ENCODE peak calls at places on chromosome 10, in ten cellular contexts. S, H, J, F, B, W, M, A, T and O are unnamed samples.

GRCh38 chr10:44862006-44862751 is 49.0 kb upstream of the TMEM72 start:
- DNase-seq in S (no peak), A (no peak), J (no peak), F (no peak), H (no peak), M (no peak), W (no peak), T (no peak), B (no peak), O (no peak)

GRCh38 chr10:71975891-71976725 is 11.9 kb downstream of the CHST3 start:
- DNase-seq in H (no peak), M (peak), A (peak), W (no peak), B (peak), S (no peak), J (no peak), F (peak), T (no peak), O (no peak)

GRCh38 chr10:533611-534566 is 155.6 kb downstream of the DIP2C start:
- DNase-seq in B (no peak), S (no peak), A (no peak), M (no peak), T (no peak), F (no peak), J (no peak), H (no peak), W (no peak), O (no peak)

GRCh38 chr10:117946525-117947070 is 100.1 kb downstream of the RAB11FIP2 start:
- DNase-seq in S (no peak), W (no peak), M (no peak), B (peak), H (peak), T (no peak), A (no peak), J (no peak), F (peak), O (no peak)

GRCh38 chr10:96473866-96474265 is 39.9 kb downstream of the TLL2 start:
- DNase-seq in J (no peak), T (no peak), F (no peak), A (no peak), B (no peak), W (no peak), H (no peak), M (no peak), S (no peak), O (no peak)

GRCh38 chr10:88897019-88897853 is 17.2 kb downstream of the STAMBPL1 start:
- DNase-seq in H (no peak), T (peak), S (no peak), F (no peak), W (no peak), A (no peak), B (no peak), M (no peak), J (no peak), O (peak)

GRCh38 chr10:65571011-65571570 is 1354.7 kb upstream of the LRRTM3 start:
- DNase-seq in J (no peak), H (no peak), W (no peak), M (no peak), S (no peak), F (peak), A (no peak), T (no peak), B (peak), O (no peak)

GRCh38 chr10:77892021-77892739 is 34.4 kb downstream of the DLG5 start:
- DNase-seq in B (no peak), F (no peak), S (no peak), M (no peak), J (no peak), T (no peak), H (no peak), A (no peak), W (no peak), O (no peak)

GRCh38 chr10:79375321-79376077 is 28.2 kb downstream of the PPIF start:
- DNase-seq in F (peak), A (peak), H (no peak), S (peak), J (no peak), B (peak), T (no peak), W (peak), M (no peak), O (no peak)

GRCh38 chr10:1903982-1904381 is 166.7 kb upstream of the ADARB2 start:
- DNase-seq in H (no peak), S (no peak), M (no peak), F (no peak), W (no peak), A (no peak), B (no peak), T (no peak), J (no peak), O (no peak)

GRCh38 chr10:1738950-1739349 is 1.6 kb upstream of the ADARB2 start:
- DNase-seq in M (no peak), F (no peak), H (no peak), S (no peak), B (no peak), J (no peak), W (no peak), A (no peak), T (no peak), O (no peak)

GRCh38 chr10:44387853-44388251 is 3.0 kb upstream of the CXCL12 start:
- DNase-seq in W (no peak), J (no peak), T (no peak), A (peak), B (no peak), H (no peak), M (no peak), S (no peak), F (no peak), O (peak)

GRCh38 chr10:55628260-55628701 is 732.8 kb downstream of the ZWINT start:
- DNase-seq in M (no peak), B (no peak), T (no peak), W (no peak), F (no peak), S (no peak), H (no peak), A (peak), J (no peak), O (no peak)

GRCh38 chr10:120732643-120733313 is 118.4 kb upstream of the WDR11 start:
- DNase-seq in B (peak), A (no peak), H (no peak), M (no peak), J (no peak), S (no peak), W (no peak), T (no peak), F (no peak), O (no peak)

GRCh38 chr10:47370015-47370767 is 13.9 kb downstream of the ZNF488 start:
- DNase-seq in T (no peak), W (no peak), M (no peak), H (no peak), J (no peak), B (no peak), S (peak), F (no peak), A (no peak), O (no peak)

GRCh38 chr10:61024801-61025201 is 80.8 kb upstream of the RHOBTB1 start:
- DNase-seq in H (no peak), W (no peak), M (peak), B (no peak), A (no peak), J (no peak), S (no peak), T (no peak), F (peak), O (no peak)

GRCh38 chr10:21336476-21337170 is 188.9 kb downstream of the SKIDA1 start:
- DNase-seq in J (no peak), T (no peak), W (no peak), B (peak), S (peak), H (peak), M (no peak), A (peak), F (peak), O (no peak)

GRCh38 chr10:77554996-77555397 is 82.6 kb downstream of the KCNMA1 start:
- DNase-seq in J (no peak), A (no peak), T (no peak), M (no peak), W (no peak), B (no peak), F (no peak), H (no peak), S (peak), O (peak)

GRCh38 chr10:43202657-43203490 is 64.0 kb downstream of the RASGEF1A start:
- DNase-seq in B (no peak), T (peak), M (peak), J (peak), A (peak), H (no peak), S (peak), W (peak), F (no peak), O (peak)

GRCh38 chr10:34670101-34670500 is 145.0 kb downstream of the PARD3 start:
- DNase-seq in M (no peak), W (no peak), A (no peak), F (no peak), J (no peak), H (no peak), T (no peak), S (no peak), B (no peak), O (no peak)

GRCh38 chr10:34890931-34891330 is 75.8 kb upstream of the PARD3 start:
- DNase-seq in A (no peak), T (no peak), W (no peak), S (no peak), M (no peak), F (no peak), H (no peak), B (no peak), J (no peak), O (no peak)

GRCh38 chr10:71382757-71383156 is 14.0 kb upstream of the CDH23 start:
- DNase-seq in F (peak), B (no peak), S (no peak), A (no peak), H (no peak), J (no peak), W (no peak), T (no peak), M (no peak), O (no peak)

GRCh38 chr10:102614888-102615287 is 29.4 kb upstream of the TRIM8 start:
- DNase-seq in S (no peak), T (no peak), A (no peak), H (no peak), M (no peak), F (no peak), J (no peak), W (no peak), B (no peak), O (no peak)

GRCh38 chr10:131868436-131868835 is 32.4 kb upstream of the PPP2R2D start:
- DNase-seq in W (no peak), S (no peak), M (no peak), F (no peak), J (no peak), T (no peak), B (no peak), H (no peak), A (no peak), O (no peak)